ENCODE peak calls at places on chromosomes 3 and 15, in ten cellular contexts. One of them, this sample, is unnamed.

GRCh38 chr15:27175479-27176153 is 204.6 kb downstream of the GABRG3 start:
- DNase-seq in heart right ventricle: no peak
- DNase-seq in A673: no peak
- DNase-seq in tibial artery: no peak
- DNase-seq in heart left ventricle: no peak
- DNase-seq in AG04450: no peak
- DNase-seq in tibial nerve: no peak
- DNase-seq in lower lobe of right lung: no peak
- DNase-seq in sigmoid colon: no peak
- DNase-seq in GM23338: peak; percentile 53
- DNase-seq in this sample: no peak

GRCh38 chr15:50353251-50353998 is 1.6 kb downstream of the GABPB1 start:
- DNase-seq in tibial artery: no peak
- DNase-seq in GM23338: no peak
- DNase-seq in A673: no peak
- DNase-seq in tibial nerve: no peak
- DNase-seq in lower lobe of right lung: no peak
- DNase-seq in heart right ventricle: no peak
- DNase-seq in sigmoid colon: no peak
- DNase-seq in AG04450: peak; percentile 42
- DNase-seq in heart left ventricle: no peak
- DNase-seq in this sample: peak; percentile 53

GRCh38 chr3:48652923-48653715 is 9.6 kb downstream of the CELSR3 start:
- DNase-seq in heart right ventricle: no peak
- DNase-seq in heart left ventricle: no peak
- DNase-seq in AG04450: no peak
- DNase-seq in tibial artery: no peak
- DNase-seq in lower lobe of right lung: no peak
- DNase-seq in GM23338: no peak
- DNase-seq in sigmoid colon: no peak
- DNase-seq in A673: no peak
- DNase-seq in tibial nerve: no peak
- DNase-seq in this sample: no peak

GRCh38 chr3:134086616-134087015 is 56.9 kb upstream of the SLCO2A1 start:
- DNase-seq in heart left ventricle: no peak
- DNase-seq in A673: no peak
- DNase-seq in sigmoid colon: no peak
- DNase-seq in heart right ventricle: no peak
- DNase-seq in tibial nerve: no peak
- DNase-seq in tibial artery: no peak
- DNase-seq in GM23338: no peak
- DNase-seq in AG04450: no peak
- DNase-seq in lower lobe of right lung: no peak
- DNase-seq in this sample: no peak

GRCh38 chr3:197478746-197479668 is 76.8 kb downstream of the BDH1 start:
- DNase-seq in AG04450: no peak
- DNase-seq in A673: peak; percentile 88
- DNase-seq in heart left ventricle: no peak
- DNase-seq in sigmoid colon: no peak
- DNase-seq in heart right ventricle: no peak
- DNase-seq in tibial artery: no peak
- DNase-seq in GM23338: no peak
- DNase-seq in tibial nerve: no peak
- DNase-seq in lower lobe of right lung: no peak
- DNase-seq in this sample: no peak

GRCh38 chr3:34237946-34238345 is 439.5 kb downstream of the PDCD6IP start:
- DNase-seq in lower lobe of right lung: no peak
- DNase-seq in sigmoid colon: no peak
- DNase-seq in heart right ventricle: no peak
- DNase-seq in tibial artery: no peak
- DNase-seq in heart left ventricle: no peak
- DNase-seq in A673: peak; percentile 80
- DNase-seq in GM23338: no peak
- DNase-seq in tibial nerve: no peak
- DNase-seq in AG04450: no peak
- DNase-seq in this sample: peak; percentile 16

GRCh38 chr3:124263168-124263567 is 271.2 kb upstream of the ROPN1 start:
- DNase-seq in A673: peak; percentile 17
- DNase-seq in sigmoid colon: no peak
- DNase-seq in AG04450: peak; percentile 82
- DNase-seq in heart right ventricle: no peak
- DNase-seq in tibial nerve: no peak
- DNase-seq in lower lobe of right lung: no peak
- DNase-seq in GM23338: no peak
- DNase-seq in tibial artery: no peak
- DNase-seq in heart left ventricle: no peak
- DNase-seq in this sample: peak; percentile 86

GRCh38 chr15:51388726-51389125 is 47.3 kb downstream of the GLDN start:
- DNase-seq in tibial nerve: no peak
- DNase-seq in A673: no peak
- DNase-seq in GM23338: no peak
- DNase-seq in lower lobe of right lung: no peak
- DNase-seq in sigmoid colon: no peak
- DNase-seq in tibial artery: no peak
- DNase-seq in heart right ventricle: no peak
- DNase-seq in heart left ventricle: no peak
- DNase-seq in AG04450: no peak
- DNase-seq in this sample: no peak

GRCh38 chr3:93973160-93974126 is at the start of gene PROS1:
- DNase-seq in tibial nerve: peak; percentile 86
- DNase-seq in sigmoid colon: peak; percentile 92
- DNase-seq in heart left ventricle: peak; percentile 89
- DNase-seq in AG04450: no peak
- DNase-seq in GM23338: peak; percentile 83
- DNase-seq in tibial artery: peak; percentile 88
- DNase-seq in A673: peak; percentile 91
- DNase-seq in heart right ventricle: peak; percentile 82
- DNase-seq in lower lobe of right lung: peak; percentile 88
- DNase-seq in this sample: peak; percentile 58

GRCh38 chr3:187942658-187943241 is 197.5 kb upstream of the BCL6 start:
- DNase-seq in GM23338: no peak
- DNase-seq in heart left ventricle: no peak
- DNase-seq in sigmoid colon: no peak
- DNase-seq in lower lobe of right lung: no peak
- DNase-seq in AG04450: no peak
- DNase-seq in tibial nerve: no peak
- DNase-seq in tibial artery: no peak
- DNase-seq in A673: no peak
- DNase-seq in heart right ventricle: no peak
- DNase-seq in this sample: no peak
- H3K4me3 ChIP-seq in GM23338: no peak overlapping the region
- H3K4me3 ChIP-seq in heart left ventricle: no peak overlapping the region
- H3K4me3 ChIP-seq in sigmoid colon: no peak overlapping the region
- H3K4me3 ChIP-seq in lower lobe of right lung: no peak overlapping the region
- H3K4me3 ChIP-seq in AG04450: no peak overlapping the region
- H3K4me3 ChIP-seq in tibial nerve: no peak overlapping the region
- H3K4me3 ChIP-seq in tibial artery: no peak overlapping the region
- H3K4me3 ChIP-seq in A673: no peak overlapping the region
- H3K4me3 ChIP-seq in heart right ventricle: no peak overlapping the region
- H3K4me3 ChIP-seq in this sample: no peak overlapping the region

DNA sequence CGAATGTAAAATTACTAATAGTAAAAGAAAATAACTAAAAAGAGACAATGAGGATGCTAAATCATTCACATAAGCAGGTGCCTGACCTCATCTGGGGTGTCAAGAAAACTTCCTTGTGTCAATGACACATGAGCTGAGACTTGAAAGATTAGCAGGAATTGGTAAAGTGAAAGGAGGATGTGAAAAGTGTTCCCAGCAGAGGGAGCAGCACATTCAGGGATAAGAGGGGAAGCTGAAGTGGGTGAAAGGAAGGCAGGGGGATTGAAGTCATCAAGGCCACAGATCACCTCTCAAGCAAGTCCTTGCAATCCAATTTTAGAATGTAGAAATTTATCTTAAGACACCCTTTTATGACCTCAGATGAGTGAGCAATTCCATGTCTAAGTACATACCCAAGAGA is 60.2 kb upstream of the ACP3 start:
- DNase-seq in lower lobe of right lung: no peak
- DNase-seq in tibial nerve: no peak
- DNase-seq in AG04450: peak; percentile 7
- DNase-seq in A673: peak; percentile 77
- DNase-seq in heart right ventricle: no peak
- DNase-seq in sigmoid colon: no peak
- DNase-seq in GM23338: peak; percentile 83
- DNase-seq in heart left ventricle: peak; percentile 24
- DNase-seq in tibial artery: no peak
- DNase-seq in this sample: peak; percentile 20
- H3K27ac ChIP-seq in lower lobe of right lung: no peak overlapping the region
- H3K27ac ChIP-seq in tibial nerve: no peak overlapping the region
- H3K27ac ChIP-seq in AG04450: no peak overlapping the region
- H3K27ac ChIP-seq in A673: no peak overlapping the region
- H3K27ac ChIP-seq in heart right ventricle: no peak overlapping the region
- H3K27ac ChIP-seq in sigmoid colon: no peak overlapping the region
- H3K27ac ChIP-seq in GM23338: no peak overlapping the region
- H3K27ac ChIP-seq in heart left ventricle: no peak overlapping the region
- H3K27ac ChIP-seq in tibial artery: no peak overlapping the region
- H3K27ac ChIP-seq in this sample: no peak overlapping the region

DNA sequence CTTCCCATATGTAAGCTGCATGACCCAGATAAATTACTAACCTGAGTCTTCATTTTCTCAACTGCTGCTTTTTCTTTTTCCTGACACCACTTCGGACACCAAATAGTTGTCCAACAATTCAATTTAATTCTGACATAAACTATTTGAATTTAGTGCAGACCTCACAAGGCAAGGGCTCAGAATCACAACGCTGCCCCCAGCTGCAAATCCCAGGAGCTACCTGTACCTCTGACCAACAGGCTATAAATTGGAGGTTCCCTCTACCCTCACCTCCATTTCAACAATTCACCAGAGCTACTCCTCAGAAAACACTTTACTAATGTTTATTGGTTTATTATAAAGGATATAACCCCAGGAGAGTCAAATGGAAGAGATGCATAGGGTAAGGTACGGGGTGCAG is 737.6 kb downstream of the NTRK3 start:
- DNase-seq in tibial nerve: no peak
- DNase-seq in A673: no peak
- DNase-seq in lower lobe of right lung: no peak
- DNase-seq in AG04450: no peak
- DNase-seq in heart left ventricle: no peak
- DNase-seq in heart right ventricle: no peak
- DNase-seq in GM23338: no peak
- DNase-seq in sigmoid colon: no peak
- DNase-seq in tibial artery: no peak
- DNase-seq in this sample: no peak
- TF ChIP-seq CTCF in tibial nerve: no peak
- TF ChIP-seq CTCF in A673: no peak
- TF ChIP-seq CTCF in lower lobe of right lung: no peak
- TF ChIP-seq CTCF in AG04450: no peak
- TF ChIP-seq CTCF in heart left ventricle: no peak
- TF ChIP-seq CTCF in heart right ventricle: no peak
- TF ChIP-seq CTCF in GM23338: peak; percentile 42
- TF ChIP-seq CTCF in sigmoid colon: no peak
- TF ChIP-seq CTCF in tibial artery: no peak
- TF ChIP-seq CTCF in this sample: no peak

GRCh38 chr3:42591811-42592210 is 1.2 kb downstream of the SS18L2 start:
- DNase-seq in tibial nerve: no peak
- DNase-seq in lower lobe of right lung: no peak
- DNase-seq in tibial artery: no peak
- DNase-seq in sigmoid colon: no peak
- DNase-seq in GM23338: no peak
- DNase-seq in heart right ventricle: no peak
- DNase-seq in heart left ventricle: no peak
- DNase-seq in A673: no peak
- DNase-seq in AG04450: no peak
- DNase-seq in this sample: no peak
- H3K4me3 ChIP-seq in tibial nerve: no peak overlapping the region
- H3K4me3 ChIP-seq in lower lobe of right lung: peak overlapping the region; percentile 80
- H3K4me3 ChIP-seq in tibial artery: peak overlapping the region; percentile 65
- H3K4me3 ChIP-seq in sigmoid colon: no peak overlapping the region
- H3K4me3 ChIP-seq in GM23338: peak overlapping the region; percentile 82
- H3K4me3 ChIP-seq in heart right ventricle: no peak overlapping the region
- H3K4me3 ChIP-seq in heart left ventricle: peak overlapping the region; percentile 86
- H3K4me3 ChIP-seq in A673: peak overlapping the region; percentile 52
- H3K4me3 ChIP-seq in AG04450: peak overlapping the region; percentile 76
- H3K4me3 ChIP-seq in this sample: peak overlapping the region; percentile 78